ENCODE peak calls at places on chromosomes 3 and 15, in ten cellular contexts. U is NCI-H1092 treated with DMSO at 0.1 percent for 48 hours; D is stimulated activated CD8-positive, alpha-beta memory T cell treated with anti-CD3 and anti-CD28 coated beads, Interleukin-7, amount 100 ng/mL, for 1 hour; P is NCI-H2081; K is stimulated activated CD4-positive, alpha-beta T cell treated with anti-CD3 and anti-CD28 coated beads, Interleukin-4, amount 100 ng/mL, for 48 hours; A is renal cortical epithelial cell; J is NCI-H510A treated with DMSO at 0.1 percent for 48 hours; V is Peyer's patch; Y is neural progenitor cell; X is GM03348. F is an unnamed sample.

GRCh38 chr3:168030488-168031054 is 65.2 kb downstream of the GOLIM4 start:
- DNase-seq in U (peak; percentile 7), D (no peak), P (peak; percentile 29), K (no peak), A (no peak), J (peak; percentile 17), V (no peak), Y (no peak), X (no peak), F (no peak)

GRCh38 chr3:123138819-123139517 is 62.8 kb upstream of the SEC22A start:
- DNase-seq in U (no peak), D (no peak), P (no peak), K (no peak), A (no peak), J (no peak), V (no peak), Y (no peak), X (peak; percentile 51), F (peak; percentile 86)

GRCh38 chr15:80445300-80446041 is 41.3 kb downstream of the ARNT2 start:
- DNase-seq in U (no peak), D (no peak), P (no peak), K (no peak), A (no peak), J (no peak), V (no peak), Y (no peak), X (no peak), F (no peak)

GRCh38 chr3:46406786-46407611 is at the start of the genes CCR5AS and CCRL2:
- DNase-seq in U (no peak), D (no peak), P (no peak), K (peak; percentile 5), A (no peak), J (no peak), V (peak; percentile 45), Y (no peak), X (peak; percentile 27), F (peak; percentile 18)

GRCh38 chr3:184574552-184575430 is 13.2 kb downstream of the EPHB3 start:
- DNase-seq in U (peak; percentile 12), D (no peak), P (no peak), K (no peak), A (no peak), J (peak; percentile 35), V (no peak), Y (peak; percentile 82), X (no peak), F (no peak)

GRCh38 chr3:176987901-176988300 is 209.4 kb downstream of the TBL1XR1 start:
- DNase-seq in U (no peak), D (no peak), P (no peak), K (no peak), A (peak; percentile 58), J (peak; percentile 83), V (no peak), Y (no peak), X (no peak), F (peak; percentile 36)

GRCh38 chr3:146131616-146132410 is 29.2 kb downstream of the PLOD2 start:
- DNase-seq in U (no peak), D (no peak), P (no peak), K (no peak), A (peak; percentile 97), J (no peak), V (no peak), Y (no peak), X (peak; percentile 68), F (peak; percentile 92)

GRCh38 chr15:29135266-29135665 is 134.4 kb downstream of the NSMCE3 start:
- DNase-seq in U (no peak), D (no peak), P (no peak), K (no peak), A (no peak), J (no peak), V (no peak), Y (no peak), X (no peak), F (peak; percentile 42)

GRCh38 chr15:39582286-39582976 is 1.6 kb downstream of the THBS1 start:
- DNase-seq in U (no peak), D (no peak), P (no peak), K (no peak), A (no peak), J (no peak), V (no peak), Y (no peak), X (no peak), F (peak; percentile 84)

GRCh38 chr3:127263586-127264231 is 24.1 kb downstream of the PRR20G start:
- DNase-seq in U (no peak), D (no peak), P (no peak), K (no peak), A (peak; percentile 13), J (no peak), V (no peak), Y (no peak), X (no peak), F (no peak)

GRCh38 chr15:66025972-66026371 is 156.7 kb downstream of the RAB11A start:
- DNase-seq in U (no peak), D (no peak), P (no peak), K (no peak), A (no peak), J (no peak), V (no peak), Y (no peak), X (no peak), F (no peak)